ENCODE peak calls at places on chromosomes 3 and 15, in four cellular contexts. K is ACHN, I is fibroblast of lung, Y is LHCN-M2. B is an unnamed sample.

GRCh38 chr3:17138246-17139039 is 253.7 kb downstream of the PLCL2 start:
- DNase-seq in I (no peak), K (no peak), Y (no peak), B (no peak)

GRCh38 chr3:132405188-132405587 is 12.1 kb upstream of the DNAJC13 start:
- DNase-seq in Y (no peak), K (no peak), I (peak; percentile 18), B (no peak)

GRCh38 chr3:53188720-53189119 is 27.7 kb downstream of the PRKCD start:
- DNase-seq in I (no peak), Y (no peak), K (no peak), B (no peak)

GRCh38 chr15:88382482-88382983 is 84.7 kb downstream of the MRPL46 start:
- DNase-seq in Y (no peak), K (peak; percentile 19), I (peak; percentile 70), B (no peak)

GRCh38 chr3:37899711-37900306 is 38.1 kb downstream of the CTDSPL start:
- DNase-seq in Y (no peak), I (no peak), K (no peak), B (no peak)

GRCh38 chr15:93987068-93987467 is 244.3 kb upstream of the MCTP2 start:
- DNase-seq in Y (no peak), K (no peak), I (no peak), B (no peak)

GRCh38 chr15:84588053-84588874 is 12.5 kb upstream of the ZSCAN2 start:
- DNase-seq in K (peak; percentile 84), Y (peak; percentile 72), I (peak; percentile 66), B (peak; percentile 55)

GRCh38 chr3:189942948-189943347 is 177.7 kb downstream of the P3H2 start:
- DNase-seq in I (no peak), K (no peak), Y (no peak), B (no peak)

GRCh38 chr3:21913791-21914190 is 162.8 kb upstream of the ZNF385D start:
- DNase-seq in K (no peak), Y (peak; percentile 74), I (peak; percentile 72), B (peak; percentile 23)

GRCh38 chr3:126557415-126557745 is 1.4 kb downstream of the C3orf22 start:
- DNase-seq in Y (no peak), K (no peak), I (no peak), B (no peak)

GRCh38 chr3:123687286-123687685 is 102.4 kb upstream of the HACD2 start:
- DNase-seq in I (no peak), Y (peak; percentile 20), K (no peak), B (no peak)

GRCh38 chr3:195013962-195014361 is 257.0 kb downstream of the XXYLT1 start:
- DNase-seq in K (no peak), Y (no peak), I (no peak), B (no peak)

GRCh38 chr15:41918506-41919126 is 24.8 kb upstream of the SPTBN5 start:
- DNase-seq in Y (no peak), I (no peak), K (no peak), B (no peak)

GRCh38 chr3:158568784-158569183 is 2.2 kb upstream of the MLF1 start:
- DNase-seq in K (no peak), I (peak; percentile 38), Y (no peak), B (no peak)

GRCh38 chr3:72661115-72661457 is 187.2 kb downstream of the SHQ1 start:
- DNase-seq in I (peak; percentile 84), K (peak; percentile 66), Y (peak; percentile 78), B (peak; percentile 87)

GRCh38 chr15:34665498-34666116 is 82.2 kb upstream of the GOLGA8B start:
- DNase-seq in K (no peak), I (no peak), Y (no peak), B (no peak)

GRCh38 chr3:13173186-13173585 is 100.0 kb upstream of the IQSEC1 start:
- DNase-seq in Y (no peak), K (no peak), I (no peak), B (no peak)

GRCh38 chr3:123621510-123622189 is 36.8 kb upstream of the HACD2 start:
- DNase-seq in K (no peak), I (no peak), Y (no peak), B (no peak)

GRCh38 chr15:63212050-63212973 is 22.9 kb downstream of the RAB8B start:
- DNase-seq in Y (peak; percentile 51), K (no peak), I (peak; percentile 74), B (peak; percentile 68)

GRCh38 chr3:58045084-58045483 is 36.9 kb downstream of the FLNB start:
- DNase-seq in I (no peak), Y (no peak), K (no peak), B (no peak)